ENCODE peak calls at places on chromosomes 1 and 21, in eight cellular contexts. K, J, Q, X, N, D, C and O are unnamed samples.
A peak's percentile ranks its signal among the peaks of the same experiment; 100 is the strongest.

GRCh38 chr1:89757532-89757931 is 63.3 kb upstream of the LRRC8D start:
- DNase-seq in N (no peak), D (no peak), K (peak; percentile 72), C (no peak), X (no peak), Q (no peak), J (peak; percentile 30), O (no peak)

GRCh38 chr1:47216278-47217059 is 15.6 kb downstream of the TAL1 start:
- DNase-seq in Q (no peak), X (no peak), N (no peak), D (no peak), C (no peak), K (no peak), J (no peak), O (no peak)

GRCh38 chr21:42733037-42733632 is 79.7 kb downstream of the PDE9A start:
- DNase-seq in J (no peak), D (no peak), N (no peak), K (no peak), X (no peak), C (no peak), Q (no peak), O (no peak)

GRCh38 chr21:27371065-27371464 is 404.2 kb upstream of the ADAMTS5 start:
- DNase-seq in N (no peak), J (no peak), D (no peak), Q (no peak), K (no peak), C (no peak), X (no peak), O (no peak)

GRCh38 chr1:39152923-39153322 is 51.6 kb upstream of the MACF1 start:
- DNase-seq in J (no peak), K (no peak), D (no peak), N (no peak), Q (no peak), C (no peak), X (no peak), O (no peak)

GRCh38 chr1:187264995-187265602 is 436.4 kb downstream of the PLA2G4A start:
- DNase-seq in J (no peak), X (peak; percentile 34), D (peak; percentile 53), N (no peak), C (no peak), Q (peak; percentile 77), K (peak; percentile 72), O (peak; percentile 66)

GRCh38 chr21:32562915-32563314 is 22.4 kb downstream of the TCP10L start:
- DNase-seq in Q (no peak), X (no peak), K (no peak), D (no peak), N (no peak), C (no peak), J (no peak), O (no peak)

GRCh38 chr1:84939151-84939550 is 46.1 kb upstream of the LPAR3 start:
- DNase-seq in N (no peak), Q (no peak), J (no peak), X (no peak), K (peak; percentile 61), C (no peak), D (no peak), O (no peak)

GRCh38 chr1:28437924-28438699 is 67.7 kb upstream of the RCC1 start:
- DNase-seq in K (peak; percentile 97), J (no peak), Q (peak; percentile 81), D (no peak), C (peak; percentile 85), X (peak; percentile 61), N (no peak), O (no peak)

GRCh38 chr1:147162093-147162492 is 10.2 kb downstream of the PRKAB2 start:
- DNase-seq in X (no peak), K (no peak), Q (no peak), N (no peak), D (no peak), J (no peak), C (no peak), O (no peak)

GRCh38 chr1:206716519-206717236 is 32.0 kb downstream of the MAPKAPK2 start:
- DNase-seq in D (no peak), Q (no peak), C (no peak), K (no peak), J (no peak), X (no peak), N (no peak), O (no peak)

GRCh38 chr1:148263128-148263905 is 111.2 kb upstream of the NBPF11 start:
- DNase-seq in N (no peak), Q (peak; percentile 86), D (peak; percentile 32), J (peak; percentile 59), C (peak; percentile 78), K (peak; percentile 84), X (no peak), O (no peak)

GRCh38 chr1:9269721-9270120 is 23.0 kb upstream of the SPSB1 start:
- DNase-seq in C (no peak), J (no peak), D (no peak), X (no peak), K (no peak), Q (no peak), N (no peak), O (no peak)

GRCh38 chr21:15441060-15441493 is 288.7 kb upstream of the USP25 start:
- DNase-seq in Q (no peak), N (no peak), K (no peak), X (no peak), J (no peak), D (no peak), C (no peak), O (no peak)

GRCh38 chr1:94240822-94241221 is 3.4 kb upstream of the ARHGAP29 start:
- DNase-seq in J (no peak), C (no peak), Q (peak; percentile 27), N (no peak), K (peak; percentile 51), X (no peak), D (no peak), O (no peak)

GRCh38 chr1:50416150-50416527 is 7.1 kb downstream of the DMRTA2 start:
- DNase-seq in D (no peak), C (no peak), K (no peak), J (no peak), X (no peak), Q (no peak), N (no peak), O (no peak)

GRCh38 chr1:1426961-1427934 is 6.2 kb upstream of the ANKRD65 start:
- DNase-seq in N (no peak), X (peak; percentile 80), K (no peak), D (no peak), J (no peak), C (no peak), Q (peak; percentile 67), O (no peak)

GRCh38 chr1:240093120-240093961 is 1.7 kb downstream of the FMN2 start:
- DNase-seq in D (no peak), C (no peak), Q (peak; percentile 11), X (peak; percentile 37), K (no peak), J (no peak), N (no peak), O (no peak)

GRCh38 chr1:150364231-150365003 is 470 bp downstream of the RPRD2 start:
- DNase-seq in J (peak; percentile 79), D (peak; percentile 53), X (peak; percentile 83), Q (peak; percentile 91), C (peak; percentile 90), K (peak; percentile 85), N (peak; percentile 36), O (peak; percentile 20)

GRCh38 chr1:64962447-64962846 is 3.9 kb downstream of the JAK1 start:
- DNase-seq in D (no peak), N (no peak), Q (no peak), J (peak; percentile 32), X (no peak), K (no peak), C (no peak), O (no peak)